ENCODE peak calls at places on chromosomes 7 and 10, in four cellular contexts. X is A549, D is breast epithelium, H is tibial nerve. N is an unnamed sample.
A peak's percentile ranks its signal among the peaks of the same experiment; 100 is the strongest.

GRCh38 chr10:116989439-116989838 is 15.5 kb downstream of the SHTN1 start:
- DNase-seq in H (no peak), D (no peak), X (no peak), N (no peak)

GRCh38 chr7:98358706-98359105 is 42.2 kb downstream of the BAIAP2L1 start:
- DNase-seq in D (no peak), X (no peak), H (no peak), N (no peak)

GRCh38 chr7:70178787-70179186 is 580.5 kb downstream of the AUTS2 start:
- DNase-seq in D (peak; percentile 63), H (no peak), X (peak; percentile 58), N (no peak)

GRCh38 chr7:3464900-3465622 is 164.0 kb downstream of the SDK1 start:
- DNase-seq in H (no peak), D (no peak), X (no peak), N (no peak)

GRCh38 chr7:48617508-48617907 is 306.8 kb upstream of the CDC14C start:
- DNase-seq in H (no peak), D (no peak), X (no peak), N (no peak)

GRCh38 chr7:42492895-42493294 is 255.9 kb upstream of the GLI3 start:
- DNase-seq in D (no peak), X (no peak), H (no peak), N (no peak)

GRCh38 chr10:101879456-101880189 is 36.0 kb upstream of the KCNIP2 start:
- DNase-seq in D (no peak), H (no peak), X (peak; percentile 77), N (no peak)

GRCh38 chr7:28847681-28848080 is 110.4 kb downstream of the TRIL start:
- DNase-seq in X (no peak), D (no peak), H (peak; percentile 22), N (no peak)

GRCh38 chr10:92757066-92757716 is 67.4 kb downstream of the HHEX start:
- DNase-seq in H (peak; percentile 80), D (peak; percentile 90), X (peak; percentile 61), N (peak; percentile 43)

GRCh38 chr7:23415198-23415597 is 55.1 kb downstream of the IGF2BP3 start:
- DNase-seq in D (no peak), X (no peak), H (no peak), N (no peak)

GRCh38 chr10:28089467-28089866 is 90.6 kb upstream of the ODAD2 start:
- DNase-seq in D (no peak), H (no peak), X (no peak), N (no peak)

GRCh38 chr10:27998178-27998953 is 513 bp downstream of the ODAD2 start:
- DNase-seq in D (no peak), H (no peak), X (peak; percentile 3), N (no peak)

GRCh38 chr10:113381906-113382562 is 170.8 kb upstream of the HABP2 start:
- DNase-seq in H (no peak), X (no peak), D (no peak), N (no peak)

GRCh38 chr7:134276951-134277350 is 39.8 kb downstream of the SLC35B4 start:
- DNase-seq in H (no peak), D (no peak), X (no peak), N (no peak)

GRCh38 chr10:101779544-101780186 is 3.6 kb downstream of the NPM3 start:
- DNase-seq in D (peak; percentile 41), H (peak; percentile 71), X (peak; percentile 73), N (peak; percentile 17)

GRCh38 chr7:18125536-18125935 is 97.9 kb upstream of the PRPS1L1 start:
- DNase-seq in H (no peak), X (no peak), D (no peak), N (no peak)

GRCh38 chr10:25530306-25530705 is 355.5 kb downstream of the GPR158 start:
- DNase-seq in X (no peak), H (no peak), D (no peak), N (no peak)

GRCh38 chr7:41826641-41827040 is 123.8 kb upstream of the INHBA start:
- DNase-seq in H (no peak), D (no peak), X (no peak), N (no peak)

GRCh38 chr7:41872951-41873350 is 170.1 kb upstream of the INHBA start:
- DNase-seq in D (no peak), H (no peak), X (no peak), N (no peak)

GRCh38 chr10:97567891-97568290 is 4.7 kb upstream of the ANKRD2 start:
- DNase-seq in D (no peak), X (no peak), H (no peak), N (no peak)

GRCh38 chr10:109929501-109930219 is 6.3 kb upstream of the XPNPEP1 start:
- DNase-seq in D (no peak), H (no peak), X (no peak), N (no peak)

GRCh38 chr10:15735766-15736165 is 16.0 kb upstream of the ITGA8 start:
- DNase-seq in X (no peak), D (no peak), H (no peak), N (no peak)

GRCh38 chr10:122056431-122057094 is 67.6 kb downstream of the TACC2 start:
- DNase-seq in D (no peak), H (no peak), X (peak; percentile 89), N (no peak)

GRCh38 chr7:87876759-87877234 is 504 bp downstream of the DBF4 start:
- DNase-seq in H (peak; percentile 9), D (peak; percentile 42), X (peak; percentile 62), N (peak; percentile 13)

GRCh38 chr7:1086588-1087461 is 1.1 kb upstream of the GPER1 start:
- DNase-seq in H (peak; percentile 77), X (peak; percentile 53), D (peak; percentile 28), N (no peak)

GRCh38 chr7:143257501-143257900 is 5.7 kb upstream of the GSTK1 start:
- DNase-seq in H (no peak), X (peak; percentile 20), D (no peak), N (no peak)

GRCh38 chr10:132687181-132687892 is 98.6 kb downstream of the NKX6-2 start:
- DNase-seq in D (no peak), X (no peak), H (no peak), N (no peak)

GRCh38 chr7:134155220-134155619 is 28.1 kb downstream of the LRGUK start:
- DNase-seq in D (no peak), H (no peak), X (no peak), N (no peak)

GRCh38 chr10:6217621-6218020 is 14.9 kb downstream of the PFKFB3 start:
- DNase-seq in D (no peak), X (no peak), H (no peak), N (no peak)

GRCh38 chr10:98367626-98368451 is 47.1 kb downstream of the PYROXD2 start:
- DNase-seq in D (no peak), X (no peak), H (no peak), N (no peak)

GRCh38 chr7:94324380-94325120 is 70.1 kb upstream of the COL1A2 start:
- DNase-seq in H (no peak), D (no peak), X (no peak), N (no peak)

GRCh38 chr10:69868821-69869220 is 67.1 kb downstream of the COL13A1 start:
- DNase-seq in X (no peak), H (no peak), D (no peak), N (no peak)

GRCh38 chr7:21916629-21917028 is 29.1 kb downstream of the CDCA7L start:
- DNase-seq in X (no peak), D (no peak), H (no peak), N (no peak)

GRCh38 chr7:155166108-155166507 is 96.0 kb downstream of the HTR5A start:
- DNase-seq in X (no peak), D (no peak), H (no peak), N (no peak)

GRCh38 chr7:17559388-17559787 is 260.9 kb downstream of the AHR start:
- DNase-seq in H (no peak), D (no peak), X (peak; percentile 63), N (no peak)

GRCh38 chr7:46153951-46154787 is 233.1 kb upstream of the IGFBP3 start:
- DNase-seq in X (peak; percentile 41), H (no peak), D (no peak), N (no peak)

DNA sequence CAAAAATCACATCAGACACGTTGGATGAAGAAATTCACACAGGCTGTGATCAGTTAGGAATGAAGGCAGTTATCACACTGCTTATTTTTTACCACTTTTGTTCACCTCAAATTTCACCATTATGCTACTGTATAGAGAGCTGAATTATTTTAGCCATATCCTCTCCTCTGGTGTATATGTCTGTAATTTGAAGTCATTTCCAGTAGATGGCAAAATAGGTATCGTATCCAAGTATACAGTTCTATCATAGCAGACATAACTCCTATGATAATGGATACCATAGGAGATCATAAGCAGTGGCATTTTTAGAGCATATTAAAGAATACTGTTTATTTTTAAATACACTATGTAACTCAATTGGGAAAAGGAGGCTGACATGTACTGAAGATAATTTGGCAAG is 909.7 kb downstream of the DNAJB9 start:
- DNase-seq in X (peak; percentile 8), H (no peak), D (no peak), N (no peak)
- TF ChIP-seq CTCF in X (peak; percentile 30), H (no peak), D (no peak), N (no peak)

DNA sequence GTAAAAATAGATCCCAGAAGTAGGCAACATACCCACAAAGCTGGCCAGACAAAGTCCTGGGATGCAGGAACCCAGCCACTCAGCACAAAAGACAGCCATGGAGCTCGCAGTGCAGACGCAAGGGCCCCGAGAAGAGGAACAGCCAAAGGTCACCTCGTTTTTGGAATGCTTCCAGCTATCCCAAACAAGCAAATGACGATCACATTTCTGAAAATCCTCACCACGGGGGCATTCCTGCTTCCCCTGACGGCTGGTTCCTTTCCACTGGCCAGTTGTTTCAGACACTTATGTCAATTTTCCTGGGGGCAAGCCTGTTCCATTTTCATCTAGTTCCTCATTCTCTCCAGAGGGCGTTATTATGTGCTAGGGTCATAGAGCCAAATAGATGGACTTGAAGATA is 21.3 kb upstream of the IKZF1 start:
- DNase-seq in X (no peak), H (no peak), D (no peak), N (no peak)
- H3K27ac ChIP-seq in X (no peak overlapping the region), H (no peak overlapping the region), D (no peak overlapping the region), N (peak overlapping the region; percentile 14)

GRCh38 chr10:13347235-13348156 is 597 bp downstream of the SEPHS1 start:
- DNase-seq in D (peak; percentile 57), X (peak; percentile 87), H (peak; percentile 61), N (no peak)
- TF ChIP-seq POLR2A in D (no peak), X (peak; percentile 11), H (no peak), N (peak; percentile 15)

DNA sequence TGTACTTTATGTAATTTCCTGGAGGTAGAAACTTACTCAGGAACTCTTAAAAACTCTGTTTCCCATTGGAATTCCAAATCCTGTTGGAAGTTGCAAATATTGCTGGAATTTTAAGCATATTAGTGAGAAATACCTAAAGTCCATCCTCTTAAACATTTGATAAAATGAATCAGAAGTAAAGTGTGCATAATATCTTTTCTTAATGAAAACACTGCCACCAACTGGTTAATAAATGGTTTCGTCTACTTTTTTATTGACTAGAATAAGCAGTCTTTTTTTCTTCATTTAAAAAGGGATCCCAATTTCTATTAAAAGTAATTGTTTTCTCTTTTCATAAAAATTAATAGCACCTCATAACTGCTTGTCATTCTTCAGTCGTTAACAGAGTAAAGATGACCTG is 28.3 kb downstream of the NPS start:
- DNase-seq in D (no peak), X (no peak), H (no peak), N (no peak)
- TF ChIP-seq CTCF in D (no peak), X (peak; percentile 44), H (no peak), N (no peak)

DNA sequence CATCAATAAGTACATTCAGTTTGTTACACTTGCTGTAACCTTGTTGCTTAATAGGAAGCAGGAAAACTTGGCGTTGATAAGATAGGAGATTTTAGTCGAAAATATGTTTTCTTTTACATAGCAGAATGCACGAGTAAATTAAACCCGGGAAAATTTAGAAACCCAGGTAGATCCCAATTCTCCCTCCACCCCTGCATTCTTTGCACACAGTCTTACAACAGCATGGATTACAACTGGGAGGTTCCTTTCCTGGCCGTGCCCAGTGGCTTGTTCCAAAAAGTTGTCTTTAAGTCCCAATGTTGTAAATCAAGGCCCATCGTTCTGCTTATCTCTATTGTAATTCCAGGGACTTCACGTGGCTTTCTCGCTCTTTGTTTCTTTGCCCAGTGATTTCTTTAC is 1.1 kb upstream of the DPY19L1 start:
- DNase-seq in H (no peak), D (no peak), X (no peak), N (no peak)
- H3K27ac ChIP-seq in H (peak overlapping the region; percentile 89), D (peak overlapping the region; percentile 86), X (peak overlapping the region; percentile 96), N (peak overlapping the region; percentile 83)

N was measured in esophagus squamous epithelium.